ENCODE peak calls at places on chromosomes 3 and 15, in seven cellular contexts. W, A, Z, Y, V, H and C are unnamed samples.

GRCh38 chr3:39383913-39384664 is 919 bp downstream of the SLC25A38 start:
- DNase-seq in V (no peak), W (peak), Y (peak), A (peak), H (peak), Z (peak), C (peak)

GRCh38 chr3:120111898-120112297 is 17.7 kb upstream of the GSK3B start:
- DNase-seq in H (no peak), Y (no peak), Z (no peak), W (no peak), A (no peak), V (no peak), C (no peak)

GRCh38 chr15:34780725-34781124 is 14.6 kb downstream of the ACTC1 start:
- DNase-seq in W (no peak), Y (no peak), H (no peak), A (no peak), Z (no peak), V (no peak), C (no peak)

GRCh38 chr3:181956122-181956521 is 244.4 kb downstream of the SOX2 start:
- DNase-seq in V (no peak), W (no peak), Z (no peak), A (no peak), H (no peak), Y (no peak), C (no peak)

GRCh38 chr15:29699791-29700190 is 122.5 kb downstream of the TJP1 start:
- DNase-seq in A (no peak), Y (no peak), Z (no peak), V (no peak), H (no peak), W (no peak), C (no peak)

GRCh38 chr3:50472958-50473357 is 30.5 kb downstream of the CACNA2D2 start:
- DNase-seq in W (no peak), H (no peak), A (no peak), V (no peak), Y (no peak), Z (no peak), C (no peak)

GRCh38 chr15:62262305-62262941 is 97.3 kb upstream of the C2CD4B start:
- DNase-seq in H (no peak), W (no peak), A (no peak), Y (no peak), Z (no peak), V (no peak), C (no peak)

GRCh38 chr3:149572796-149573414 is 84.9 kb downstream of the WWTR1 start:
- DNase-seq in V (no peak), Z (no peak), Y (no peak), A (no peak), H (no peak), W (peak), C (no peak)

GRCh38 chr3:194718069-194718468 is 32.4 kb downstream of the FAM43A start:
- DNase-seq in A (no peak), Y (no peak), Z (no peak), H (no peak), V (no peak), W (no peak), C (no peak)

GRCh38 chr3:8975081-8976020 is 12.1 kb upstream of the RAD18 start:
- DNase-seq in Z (no peak), W (peak), V (no peak), Y (no peak), A (no peak), H (no peak), C (no peak)

GRCh38 chr3:119175869-119176756 is 2.7 kb downstream of the UPK1B start:
- DNase-seq in Z (no peak), V (peak), A (no peak), Y (peak), W (no peak), H (peak), C (no peak)

GRCh38 chr15:90694987-90695386 is 22.2 kb upstream of the BLM start:
- DNase-seq in H (no peak), A (no peak), Y (no peak), V (no peak), W (no peak), Z (no peak), C (no peak)

GRCh38 chr15:63436872-63437375 is 55.3 kb upstream of the CA12 start:
- DNase-seq in H (peak), W (peak), A (peak), Y (peak), V (no peak), Z (no peak), C (peak)

GRCh38 chr3:168249048-168249538 is 153.4 kb upstream of the GOLIM4 start:
- DNase-seq in V (no peak), Y (peak), H (no peak), Z (no peak), W (no peak), A (no peak), C (no peak)

GRCh38 chr3:115488410-115488809 is 134.9 kb upstream of the GAP43 start:
- DNase-seq in W (no peak), V (no peak), H (no peak), Z (no peak), A (no peak), Y (no peak), C (no peak)

GRCh38 chr15:68641376-68641775 is 62.6 kb downstream of the CORO2B start:
- DNase-seq in Y (no peak), A (no peak), Z (no peak), H (no peak), V (no peak), W (no peak), C (no peak)

GRCh38 chr3:123298903-123299302 is 97.2 kb downstream of the SEC22A start:
- DNase-seq in A (no peak), H (no peak), Z (no peak), Y (peak), V (no peak), W (no peak), C (no peak)

GRCh38 chr3:48999085-48999858 is 7.9 kb upstream of the WDR6 start:
- DNase-seq in A (no peak), V (no peak), Y (no peak), W (no peak), Z (no peak), H (no peak), C (no peak)

GRCh38 chr3:60107275-60107674 is 1057.5 kb upstream of the CFAP20DC start:
- DNase-seq in H (no peak), W (no peak), A (no peak), Z (no peak), Y (no peak), V (no peak), C (no peak)

GRCh38 chr15:62071711-62072308 is 5.0 kb downstream of the C2CD4A start:
- DNase-seq in Y (peak), H (peak), V (no peak), Z (no peak), A (no peak), W (peak), C (no peak)

GRCh38 chr15:33994005-33994615 is 25.8 kb downstream of the CHRM5 start:
- DNase-seq in Y (peak), A (peak), W (peak), V (no peak), H (peak), Z (peak), C (no peak)

GRCh38 chr3:48432411-48433371 is 2.8 kb upstream of the PLXNB1 start:
- DNase-seq in Z (peak), A (no peak), Y (peak), V (no peak), W (peak), H (no peak), C (no peak)

GRCh38 chr3:42556089-42556632 is 25.6 kb downstream of the SEC22C start:
- DNase-seq in Z (no peak), V (no peak), A (peak), W (no peak), Y (no peak), H (no peak), C (no peak)

GRCh38 chr3:63911395-63911900 is 735 bp downstream of the SCAANT1 start:
- DNase-seq in W (no peak), Z (no peak), H (no peak), V (no peak), A (no peak), Y (no peak), C (no peak)

GRCh38 chr3:197507081-197507480 is 48.7 kb downstream of the BDH1 start:
- DNase-seq in W (no peak), Y (no peak), V (no peak), A (no peak), Z (no peak), H (no peak), C (no peak)

GRCh38 chr15:68994149-68994548 is 20.3 kb upstream of the NOX5 start:
- DNase-seq in Y (no peak), A (no peak), Z (no peak), H (no peak), V (no peak), W (peak), C (no peak)

GRCh38 chr3:29758108-29759020 is 477.5 kb downstream of the RBMS3 start:
- DNase-seq in H (no peak), W (peak), A (no peak), V (no peak), Y (no peak), Z (no peak), C (no peak)

GRCh38 chr3:193729088-193729465 is 136.1 kb downstream of the OPA1 start:
- DNase-seq in Y (no peak), W (no peak), H (no peak), V (no peak), Z (no peak), A (no peak), C (no peak)